ENCODE peak calls at places on chromosomes 4 and X, in five cellular contexts. Q is H54, Z is A549, T is K562, X is Peyer's patch. Y is an unnamed sample.
A peak's percentile ranks its signal among the peaks of the same experiment; 100 is the strongest.

GRCh38 chr4:39255266-39255665 is 72.9 kb downstream of the WDR19 start:
- DNase-seq in Q (peak; percentile 35), Z (peak; percentile 16), T (peak; percentile 14), X (no peak), Y (no peak)

GRCh38 chr4:1043658-1044468 is 32.4 kb downstream of the FGFRL1 start:
- DNase-seq in Q (peak; percentile 84), Z (peak; percentile 93), T (peak; percentile 94), X (peak; percentile 86), Y (peak; percentile 98)

GRCh38 chrX:151184705-151185104 is 8.3 kb downstream of the GPR50 start:
- DNase-seq in Q (no peak), Z (no peak), T (no peak), X (no peak), Y (no peak)

GRCh38 chr4:118918388-118918787 is 29.7 kb downstream of the SYNPO2 start:
- DNase-seq in Q (no peak), Z (peak; percentile 10), T (no peak), X (no peak), Y (no peak)

GRCh38 chr4:25637581-25638220 is 17.9 kb upstream of the SLC34A2 start:
- DNase-seq in Q (no peak), Z (no peak), T (no peak), X (no peak), Y (no peak)

GRCh38 chr4:155120536-155120935 is 87.9 kb upstream of the NPY2R start:
- DNase-seq in Q (no peak), Z (no peak), T (no peak), X (no peak), Y (no peak)

GRCh38 chr4:128060130-128060619 is 937 bp upstream of the LARP1B start:
- DNase-seq in Q (no peak), Z (no peak), T (no peak), X (no peak), Y (no peak)

GRCh38 chrX:12701625-12702024 is 89.6 kb upstream of the PRPS2 start:
- DNase-seq in Q (peak; percentile 13), Z (peak; percentile 83), T (peak; percentile 60), X (peak; percentile 58), Y (no peak)

GRCh38 chrX:134985479-134985878 is 5.3 kb upstream of the SMIM10 start:
- DNase-seq in Q (no peak), Z (no peak), T (no peak), X (no peak), Y (no peak)

GRCh38 chrX:25599061-25599460 is 539.1 kb upstream of the MAGEB18 start:
- DNase-seq in Q (no peak), Z (no peak), T (no peak), X (no peak), Y (no peak)

GRCh38 chrX:109600114-109600710 is 24.8 kb downstream of the KCNE5 start:
- DNase-seq in Q (no peak), Z (no peak), T (no peak), X (no peak), Y (no peak)

GRCh38 chr4:38144029-38144428 is 183.8 kb downstream of the PTTG2 start:
- DNase-seq in Q (no peak), Z (no peak), T (no peak), X (no peak), Y (no peak)

GRCh38 chr4:144955104-144955503 is 142.9 kb downstream of the ANAPC10 start:
- DNase-seq in Q (no peak), Z (no peak), T (no peak), X (no peak), Y (no peak)

GRCh38 chr4:176400816-176401461 is 81.2 kb downstream of the SPCS3 start:
- DNase-seq in Q (no peak), Z (peak; percentile 40), T (no peak), X (no peak), Y (no peak)

GRCh38 chr4:128757712-128758111 is 51.8 kb upstream of the JADE1 start:
- DNase-seq in Q (no peak), Z (no peak), T (no peak), X (no peak), Y (peak; percentile 24)

GRCh38 chrX:14528629-14529287 is 578 bp upstream of the GLRA2 start:
- DNase-seq in Q (no peak), Z (peak; percentile 61), T (peak; percentile 16), X (peak; percentile 81), Y (peak; percentile 26)

GRCh38 chrX:132775230-132775823 is 183.1 kb downstream of the HS6ST2 start:
- DNase-seq in Q (no peak), Z (no peak), T (no peak), X (no peak), Y (no peak)

GRCh38 chrX:135520022-135520552 is 373 bp upstream of the INTS6L start:
- DNase-seq in Q (no peak), Z (no peak), T (no peak), X (no peak), Y (no peak)

GRCh38 chr4:38869511-38869910 is 1.9 kb downstream of the FAM114A1 start:
- DNase-seq in Q (no peak), Z (no peak), T (no peak), X (no peak), Y (no peak)

GRCh38 chrX:133323450-133323849 is 91.8 kb downstream of the GPC4 start:
- DNase-seq in Q (no peak), Z (no peak), T (no peak), X (no peak), Y (no peak)

GRCh38 chr4:75831856-75832405 is 70.3 kb downstream of the PPEF2 start:
- DNase-seq in Q (no peak), Z (no peak), T (no peak), X (peak; percentile 50), Y (no peak)

GRCh38 chr4:67885727-67886126 is 1.9 kb upstream of the TMPRSS11D start:
- DNase-seq in Q (no peak), Z (peak; percentile 29), T (no peak), X (no peak), Y (no peak)

GRCh38 chrX:39356119-39356807 is 555.0 kb downstream of the MID1IP1 start:
- DNase-seq in Q (no peak), Z (no peak), T (no peak), X (no peak), Y (no peak)

GRCh38 chr4:10117424-10118354 is 1.1 kb upstream of the WDR1 start:
- DNase-seq in Q (no peak), Z (no peak), T (no peak), X (peak; percentile 71), Y (no peak)

GRCh38 chrX:38166478-38167083 is 54.1 kb downstream of the SRPX start:
- DNase-seq in Q (no peak), Z (peak; percentile 18), T (peak; percentile 12), X (no peak), Y (no peak)

GRCh38 chr4:102518703-102519131 is 17.6 kb downstream of the NFKB1 start:
- DNase-seq in Q (no peak), Z (no peak), T (no peak), X (no peak), Y (no peak)

GRCh38 chr4:13371050-13371449 is 113.1 kb downstream of the RAB28 start:
- DNase-seq in Q (no peak), Z (no peak), T (no peak), X (no peak), Y (no peak)

GRCh38 chrX:23699636-23700194 is 32.4 kb downstream of the PRDX4 start:
- DNase-seq in Q (no peak), Z (no peak), T (peak; percentile 56), X (peak; percentile 49), Y (no peak)

GRCh38 chr4:11336435-11336834 is 92.3 kb downstream of the HS3ST1 start:
- DNase-seq in Q (no peak), Z (no peak), T (no peak), X (no peak), Y (no peak)

GRCh38 chr4:14143892-14144291 is 516.4 kb upstream of the BOD1L1 start:
- DNase-seq in Q (no peak), Z (peak; percentile 24), T (no peak), X (no peak), Y (no peak)

GRCh38 chrX:14802943-14803710 is 69.7 kb downstream of the FANCB start:
- DNase-seq in Q (no peak), Z (no peak), T (no peak), X (no peak), Y (no peak)

GRCh38 chr4:188495169-188495568 is 355.9 kb downstream of the TRIML1 start:
- DNase-seq in Q (no peak), Z (no peak), T (no peak), X (no peak), Y (no peak)

GRCh38 chrX:139126493-139126892 is 404.0 kb upstream of the F9 start:
- DNase-seq in Q (no peak), Z (peak; percentile 35), T (peak; percentile 64), X (no peak), Y (no peak)

GRCh38 chrX:123188081-123188480 is 4.0 kb downstream of the GRIA3 start:
- DNase-seq in Q (no peak), Z (no peak), T (no peak), X (no peak), Y (no peak)

GRCh38 chr4:74534121-74534520 is 89.2 kb downstream of the AREG start:
- DNase-seq in Q (no peak), Z (peak; percentile 66), T (no peak), X (no peak), Y (no peak)
- TF ChIP-seq POLR2A in Q (no peak), Z (no peak), T (no peak), X (no peak), Y (no peak)

GRCh38 chr4:151408630-151409469 is at the start of gene FHIP1A:
- DNase-seq in Q (peak; percentile 62), Z (peak; percentile 59), T (peak; percentile 94), X (peak; percentile 94), Y (peak; percentile 70)
- TF ChIP-seq POLR2A in Q (no peak), Z (no peak), T (peak; percentile 40), X (peak; percentile 68), Y (no peak)

DNA sequence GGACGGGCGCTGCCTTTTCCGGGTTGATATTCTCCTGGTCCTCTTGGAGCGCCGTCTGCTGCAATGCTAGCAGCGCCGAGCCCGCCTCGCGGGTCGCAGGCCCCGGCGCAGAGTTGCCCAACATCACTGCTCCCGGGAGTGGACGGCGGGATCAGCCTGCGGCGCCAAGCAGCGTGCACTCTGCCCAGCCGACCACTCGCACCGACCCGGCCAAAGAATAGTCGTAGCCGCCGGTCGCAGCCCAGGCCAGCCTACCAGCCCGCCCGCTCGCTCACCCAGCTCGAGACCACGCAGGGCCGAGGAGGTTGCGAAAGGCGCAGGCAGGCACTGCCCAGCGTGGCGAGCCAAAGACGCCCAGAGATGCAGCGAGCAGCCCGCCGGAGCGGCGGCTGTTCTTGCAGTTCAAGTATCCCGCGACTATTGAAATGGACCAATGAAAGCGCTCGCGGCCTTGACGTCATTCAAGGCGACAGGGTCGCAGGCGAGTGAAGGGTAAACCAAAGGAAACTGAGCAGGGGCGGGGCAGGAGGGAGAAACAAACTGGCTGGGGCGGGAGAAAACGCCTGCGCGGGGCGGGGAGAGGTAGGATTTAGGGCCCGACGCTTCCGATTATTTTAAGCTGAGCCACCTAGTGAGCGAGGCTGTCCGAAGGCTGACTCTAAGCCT is at the start of gene CCNA2:
- DNase-seq in Q (peak; percentile 51), Z (peak; percentile 96), T (peak; percentile 93), X (peak; percentile 98), Y (peak; percentile 97)
- TF ChIP-seq POLR2A in Q (peak; percentile 88), Z (no peak), T (peak; percentile 95), X (no peak), Y (no peak)

GRCh38 chrX:153794018-153794896 is at the start of the genes IDH3G and SSR4:
- DNase-seq in Q (peak; percentile 96), Z (peak; percentile 97), T (peak; percentile 95), X (peak; percentile 96), Y (peak; percentile 88)
- TF ChIP-seq POLR2A in Q (peak; percentile 57), Z (peak; percentile 64), T (peak; percentile 85), X (peak; percentile 8), Y (no peak)